ENCODE peak calls at places on chromosomes 16 and 17, in nine cellular contexts. One of them, this sample, is unnamed.

GRCh38 chr17:78962345-78962983 is 17.3 kb downstream of the LGALS3BP start:
- DNase-seq in heart left ventricle: no peak
- DNase-seq in tibial nerve: no peak
- DNase-seq in AG04450: no peak
- DNase-seq in CD4-positive, alpha-beta T cell: no peak
- DNase-seq in bronchial epithelial cell: peak
- DNase-seq in colonic mucosa: peak
- DNase-seq in AG10803: peak
- DNase-seq in PC-9: peak
- DNase-seq in this sample: no peak

GRCh38 chr17:81865733-81866439 is 5.3 kb downstream of the ARHGDIA start:
- DNase-seq in heart left ventricle: no peak
- DNase-seq in tibial nerve: no peak
- DNase-seq in bronchial epithelial cell: no peak
- DNase-seq in CD4-positive, alpha-beta T cell: no peak
- DNase-seq in PC-9: no peak
- DNase-seq in AG04450: no peak
- DNase-seq in AG10803: peak
- DNase-seq in colonic mucosa: peak
- DNase-seq in this sample: no peak

GRCh38 chr17:64278614-64279013 is 15.6 kb upstream of the TEX2 start:
- DNase-seq in CD4-positive, alpha-beta T cell: no peak
- DNase-seq in bronchial epithelial cell: peak
- DNase-seq in heart left ventricle: no peak
- DNase-seq in PC-9: no peak
- DNase-seq in AG10803: peak
- DNase-seq in AG04450: no peak
- DNase-seq in tibial nerve: no peak
- DNase-seq in colonic mucosa: no peak
- DNase-seq in this sample: no peak

GRCh38 chr17:39662551-39663339 is 2.4 kb upstream of the TCAP start:
- DNase-seq in CD4-positive, alpha-beta T cell: no peak
- DNase-seq in bronchial epithelial cell: no peak
- DNase-seq in colonic mucosa: peak
- DNase-seq in tibial nerve: no peak
- DNase-seq in AG10803: no peak
- DNase-seq in PC-9: no peak
- DNase-seq in AG04450: no peak
- DNase-seq in heart left ventricle: no peak
- DNase-seq in this sample: no peak

GRCh38 chr17:41382396-41382795 is 290 bp upstream of the KRT34 start:
- DNase-seq in AG10803: peak
- DNase-seq in CD4-positive, alpha-beta T cell: no peak
- DNase-seq in colonic mucosa: no peak
- DNase-seq in AG04450: no peak
- DNase-seq in PC-9: no peak
- DNase-seq in tibial nerve: no peak
- DNase-seq in heart left ventricle: no peak
- DNase-seq in bronchial epithelial cell: peak
- DNase-seq in this sample: no peak

GRCh38 chr17:6510321-6511023 is 45.9 kb downstream of the PITPNM3 start:
- DNase-seq in PC-9: no peak
- DNase-seq in AG10803: no peak
- DNase-seq in AG04450: no peak
- DNase-seq in colonic mucosa: no peak
- DNase-seq in bronchial epithelial cell: no peak
- DNase-seq in heart left ventricle: no peak
- DNase-seq in tibial nerve: no peak
- DNase-seq in CD4-positive, alpha-beta T cell: no peak
- DNase-seq in this sample: no peak

GRCh38 chr17:78774956-78775571 is 7.0 kb downstream of the CYTH1 start:
- DNase-seq in bronchial epithelial cell: no peak
- DNase-seq in PC-9: no peak
- DNase-seq in AG10803: no peak
- DNase-seq in heart left ventricle: no peak
- DNase-seq in CD4-positive, alpha-beta T cell: peak
- DNase-seq in AG04450: no peak
- DNase-seq in colonic mucosa: no peak
- DNase-seq in tibial nerve: peak
- DNase-seq in this sample: peak

GRCh38 chr17:81806461-81807209 is 2.7 kb downstream of the GCGR start:
- DNase-seq in colonic mucosa: no peak
- DNase-seq in CD4-positive, alpha-beta T cell: no peak
- DNase-seq in AG10803: no peak
- DNase-seq in tibial nerve: no peak
- DNase-seq in PC-9: no peak
- DNase-seq in bronchial epithelial cell: no peak
- DNase-seq in heart left ventricle: no peak
- DNase-seq in AG04450: no peak
- DNase-seq in this sample: no peak

GRCh38 chr17:74008196-74008595 is 195.3 kb upstream of the RPL38 start:
- DNase-seq in CD4-positive, alpha-beta T cell: no peak
- DNase-seq in AG04450: no peak
- DNase-seq in tibial nerve: no peak
- DNase-seq in PC-9: no peak
- DNase-seq in AG10803: no peak
- DNase-seq in bronchial epithelial cell: no peak
- DNase-seq in heart left ventricle: no peak
- DNase-seq in colonic mucosa: no peak
- DNase-seq in this sample: no peak

GRCh38 chr16:84841787-84842300 is 22.1 kb downstream of the CRISPLD2 start:
- DNase-seq in PC-9: peak
- DNase-seq in bronchial epithelial cell: peak
- DNase-seq in AG10803: no peak
- DNase-seq in CD4-positive, alpha-beta T cell: no peak
- DNase-seq in AG04450: no peak
- DNase-seq in tibial nerve: no peak
- DNase-seq in heart left ventricle: no peak
- DNase-seq in colonic mucosa: peak
- DNase-seq in this sample: no peak

GRCh38 chr17:34173221-34173620 is 81.9 kb upstream of the CCL2 start:
- DNase-seq in CD4-positive, alpha-beta T cell: no peak
- DNase-seq in heart left ventricle: no peak
- DNase-seq in colonic mucosa: no peak
- DNase-seq in PC-9: no peak
- DNase-seq in AG10803: peak
- DNase-seq in bronchial epithelial cell: no peak
- DNase-seq in AG04450: peak
- DNase-seq in tibial nerve: no peak
- DNase-seq in this sample: no peak

GRCh38 chr17:9824094-9824493 is 1.6 kb upstream of the GLP2R start:
- DNase-seq in bronchial epithelial cell: no peak
- DNase-seq in AG10803: no peak
- DNase-seq in colonic mucosa: no peak
- DNase-seq in PC-9: no peak
- DNase-seq in CD4-positive, alpha-beta T cell: no peak
- DNase-seq in tibial nerve: no peak
- DNase-seq in AG04450: no peak
- DNase-seq in heart left ventricle: no peak
- DNase-seq in this sample: no peak
- TF ChIP-seq CTCF in bronchial epithelial cell: no peak
- TF ChIP-seq CTCF in AG10803: no peak
- TF ChIP-seq CTCF in colonic mucosa: no peak
- TF ChIP-seq CTCF in PC-9: peak
- TF ChIP-seq CTCF in CD4-positive, alpha-beta T cell: no peak
- TF ChIP-seq CTCF in tibial nerve: no peak
- TF ChIP-seq CTCF in AG04450: peak
- TF ChIP-seq CTCF in heart left ventricle: no peak
- TF ChIP-seq CTCF in this sample: no peak

DNA sequence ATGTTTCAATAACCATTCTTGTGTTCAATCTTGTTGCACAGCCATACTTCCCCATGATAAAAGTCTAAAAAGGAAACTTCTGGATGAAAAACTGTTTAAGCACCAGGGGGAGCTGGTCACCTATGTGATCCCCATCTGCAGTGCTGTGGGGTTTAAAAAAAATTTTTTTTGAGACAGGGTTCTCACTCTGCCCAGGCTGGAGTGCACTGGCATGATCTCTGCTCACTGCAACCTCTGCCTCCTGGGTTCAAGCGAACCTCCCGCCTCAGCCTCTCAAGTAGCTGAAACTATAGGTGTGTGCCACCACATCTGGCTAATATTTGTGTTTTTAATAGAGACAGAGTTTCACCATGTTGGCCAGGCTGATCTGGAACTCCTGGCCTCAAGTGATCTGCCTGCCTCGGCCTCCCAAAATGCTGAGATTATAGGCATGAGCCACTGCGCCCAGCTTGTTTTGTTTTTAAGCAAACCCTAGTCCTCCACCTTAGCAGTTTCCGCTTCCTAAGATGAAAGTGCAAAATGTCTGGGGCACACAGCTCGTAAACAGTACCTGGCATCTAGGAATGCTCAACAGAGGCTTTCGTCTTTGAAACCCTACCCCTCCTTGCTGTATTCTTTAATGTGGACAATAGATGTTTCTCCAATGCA is 25.4 kb downstream of the DNAJA2 start:
- DNase-seq in AG04450: no peak
- DNase-seq in AG10803: peak
- DNase-seq in tibial nerve: peak
- DNase-seq in heart left ventricle: no peak
- DNase-seq in colonic mucosa: no peak
- DNase-seq in PC-9: peak
- DNase-seq in bronchial epithelial cell: peak
- DNase-seq in CD4-positive, alpha-beta T cell: peak
- DNase-seq in this sample: no peak
- TF ChIP-seq CTCF in AG04450: peak
- TF ChIP-seq CTCF in AG10803: peak
- TF ChIP-seq CTCF in tibial nerve: no peak
- TF ChIP-seq CTCF in heart left ventricle: peak
- TF ChIP-seq CTCF in colonic mucosa: peak
- TF ChIP-seq CTCF in PC-9: peak
- TF ChIP-seq CTCF in bronchial epithelial cell: peak
- TF ChIP-seq CTCF in CD4-positive, alpha-beta T cell: peak
- TF ChIP-seq CTCF in this sample: peak

GRCh38 chr16:81595676-81596292 is 151.2 kb downstream of the CMIP start:
- DNase-seq in bronchial epithelial cell: peak
- DNase-seq in colonic mucosa: no peak
- DNase-seq in heart left ventricle: no peak
- DNase-seq in AG10803: peak
- DNase-seq in PC-9: peak
- DNase-seq in CD4-positive, alpha-beta T cell: no peak
- DNase-seq in tibial nerve: no peak
- DNase-seq in AG04450: no peak
- DNase-seq in this sample: no peak

GRCh38 chr16:81599034-81599744 is 154.6 kb downstream of the CMIP start:
- DNase-seq in colonic mucosa: no peak
- DNase-seq in bronchial epithelial cell: peak
- DNase-seq in CD4-positive, alpha-beta T cell: no peak
- DNase-seq in tibial nerve: no peak
- DNase-seq in AG10803: no peak
- DNase-seq in AG04450: no peak
- DNase-seq in PC-9: no peak
- DNase-seq in heart left ventricle: no peak
- DNase-seq in this sample: no peak

GRCh38 chr16:81597079-81597658 is 152.6 kb downstream of the CMIP start:
- DNase-seq in AG04450: no peak
- DNase-seq in PC-9: no peak
- DNase-seq in bronchial epithelial cell: no peak
- DNase-seq in colonic mucosa: peak
- DNase-seq in AG10803: no peak
- DNase-seq in heart left ventricle: no peak
- DNase-seq in tibial nerve: no peak
- DNase-seq in CD4-positive, alpha-beta T cell: no peak
- DNase-seq in this sample: no peak

GRCh38 chr16:81600275-81600674 is 155.7 kb downstream of the CMIP start:
- DNase-seq in colonic mucosa: no peak
- DNase-seq in PC-9: peak
- DNase-seq in CD4-positive, alpha-beta T cell: no peak
- DNase-seq in AG10803: peak
- DNase-seq in bronchial epithelial cell: peak
- DNase-seq in heart left ventricle: no peak
- DNase-seq in AG04450: no peak
- DNase-seq in tibial nerve: no peak
- DNase-seq in this sample: no peak

DNA sequence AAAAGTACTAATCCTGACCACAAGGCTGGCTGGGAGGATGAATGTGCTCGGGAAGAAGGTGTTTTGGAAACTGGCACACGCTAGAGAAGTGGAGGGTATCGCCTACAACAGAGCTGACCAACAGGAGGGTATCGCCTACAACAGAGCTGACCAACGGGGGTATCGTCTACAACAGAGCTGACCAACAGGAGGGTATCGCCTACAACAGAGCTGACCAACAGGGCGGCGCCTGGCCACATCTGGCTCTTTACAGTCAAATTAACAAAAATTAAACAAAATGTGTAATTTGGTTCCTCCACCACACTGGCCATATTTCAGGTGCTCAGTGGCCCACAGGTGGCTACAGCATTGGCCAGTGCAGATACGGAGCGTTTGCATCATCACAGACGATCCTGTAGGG is 153.5 kb downstream of the CMIP start:
- DNase-seq in AG10803: no peak
- DNase-seq in tibial nerve: no peak
- DNase-seq in colonic mucosa: no peak
- DNase-seq in heart left ventricle: no peak
- DNase-seq in PC-9: no peak
- DNase-seq in bronchial epithelial cell: no peak
- DNase-seq in AG04450: no peak
- DNase-seq in CD4-positive, alpha-beta T cell: no peak
- DNase-seq in this sample: no peak
- TF ChIP-seq CTCF in AG10803: no peak
- TF ChIP-seq CTCF in tibial nerve: no peak
- TF ChIP-seq CTCF in colonic mucosa: no peak
- TF ChIP-seq CTCF in heart left ventricle: no peak
- TF ChIP-seq CTCF in PC-9: no peak
- TF ChIP-seq CTCF in bronchial epithelial cell: peak
- TF ChIP-seq CTCF in AG04450: no peak
- TF ChIP-seq CTCF in CD4-positive, alpha-beta T cell: no peak
- TF ChIP-seq CTCF in this sample: no peak

GRCh38 chr16:15609286-15609649 is 33.7 kb downstream of the MARF1 start:
- DNase-seq in heart left ventricle: no peak
- DNase-seq in AG10803: no peak
- DNase-seq in CD4-positive, alpha-beta T cell: no peak
- DNase-seq in PC-9: no peak
- DNase-seq in AG04450: no peak
- DNase-seq in colonic mucosa: no peak
- DNase-seq in tibial nerve: no peak
- DNase-seq in bronchial epithelial cell: no peak
- DNase-seq in this sample: no peak

GRCh38 chr16:15610369-15610871 is 32.5 kb downstream of the MARF1 start:
- DNase-seq in bronchial epithelial cell: peak
- DNase-seq in PC-9: no peak
- DNase-seq in AG04450: no peak
- DNase-seq in CD4-positive, alpha-beta T cell: no peak
- DNase-seq in tibial nerve: no peak
- DNase-seq in colonic mucosa: no peak
- DNase-seq in heart left ventricle: no peak
- DNase-seq in AG10803: peak
- DNase-seq in this sample: no peak

GRCh38 chr16:15607700-15608396 is 35.1 kb downstream of the MARF1 start:
- DNase-seq in bronchial epithelial cell: peak
- DNase-seq in CD4-positive, alpha-beta T cell: no peak
- DNase-seq in colonic mucosa: no peak
- DNase-seq in AG10803: no peak
- DNase-seq in heart left ventricle: peak
- DNase-seq in PC-9: peak
- DNase-seq in tibial nerve: peak
- DNase-seq in AG04450: peak
- DNase-seq in this sample: no peak

GRCh38 chr16:15606521-15607220 is 36.3 kb downstream of the MARF1 start:
- DNase-seq in tibial nerve: no peak
- DNase-seq in CD4-positive, alpha-beta T cell: no peak
- DNase-seq in PC-9: no peak
- DNase-seq in colonic mucosa: no peak
- DNase-seq in bronchial epithelial cell: peak
- DNase-seq in AG10803: no peak
- DNase-seq in heart left ventricle: no peak
- DNase-seq in AG04450: no peak
- DNase-seq in this sample: no peak

GRCh38 chr16:15608398-15609285 is 34.3 kb downstream of the MARF1 start:
- DNase-seq in AG04450: peak
- DNase-seq in PC-9: peak
- DNase-seq in bronchial epithelial cell: peak
- DNase-seq in AG10803: no peak
- DNase-seq in tibial nerve: no peak
- DNase-seq in colonic mucosa: no peak
- DNase-seq in heart left ventricle: no peak
- DNase-seq in CD4-positive, alpha-beta T cell: no peak
- DNase-seq in this sample: no peak
- TF ChIP-seq CTCF in AG04450: peak
- TF ChIP-seq CTCF in PC-9: no peak
- TF ChIP-seq CTCF in bronchial epithelial cell: no peak
- TF ChIP-seq CTCF in AG10803: no peak
- TF ChIP-seq CTCF in tibial nerve: no peak
- TF ChIP-seq CTCF in colonic mucosa: no peak
- TF ChIP-seq CTCF in heart left ventricle: no peak
- TF ChIP-seq CTCF in CD4-positive, alpha-beta T cell: no peak
- TF ChIP-seq CTCF in this sample: no peak